ENCODE peak calls at places on chromosomes 13 and 19, in seven cellular contexts. One of them, this sample, is unnamed.

GRCh38 chr13:100440756-100441421 is 147.7 kb downstream of the GGACT start:
- DNase-seq in NCI-H2029: no peak
- DNase-seq in ELR: peak
- DNase-seq in Daoy: no peak
- DNase-seq in HFFc6: peak
- DNase-seq in stimulated activated CD4-positive, alpha-beta T cell treated with anti-CD3 and anti-CD28 coated beads, TNF-alpha, amount 100 ng/mL, for 48 hours: no peak
- DNase-seq in GM12891: no peak
- DNase-seq in this sample: no peak

GRCh38 chr19:35153701-35154534 is 617 bp upstream of the FXYD5 start:
- DNase-seq in NCI-H2029: no peak
- DNase-seq in ELR: peak
- DNase-seq in Daoy: peak
- DNase-seq in HFFc6: no peak
- DNase-seq in stimulated activated CD4-positive, alpha-beta T cell treated with anti-CD3 and anti-CD28 coated beads, TNF-alpha, amount 100 ng/mL, for 48 hours: peak
- DNase-seq in GM12891: peak
- DNase-seq in this sample: no peak

GRCh38 chr13:32917504-32917903 is 98.7 kb upstream of the KL start:
- DNase-seq in NCI-H2029: no peak
- DNase-seq in ELR: peak
- DNase-seq in Daoy: no peak
- DNase-seq in HFFc6: no peak
- DNase-seq in stimulated activated CD4-positive, alpha-beta T cell treated with anti-CD3 and anti-CD28 coated beads, TNF-alpha, amount 100 ng/mL, for 48 hours: no peak
- DNase-seq in GM12891: peak
- DNase-seq in this sample: no peak

GRCh38 chr19:1271528-1272422 is 2.6 kb downstream of the CIRBP start:
- DNase-seq in NCI-H2029: no peak
- DNase-seq in ELR: no peak
- DNase-seq in Daoy: no peak
- DNase-seq in HFFc6: no peak
- DNase-seq in stimulated activated CD4-positive, alpha-beta T cell treated with anti-CD3 and anti-CD28 coated beads, TNF-alpha, amount 100 ng/mL, for 48 hours: no peak
- DNase-seq in GM12891: no peak
- DNase-seq in this sample: no peak

GRCh38 chr13:68375004-68375403 is 1144.9 kb upstream of the PCDH9 start:
- DNase-seq in NCI-H2029: no peak
- DNase-seq in ELR: no peak
- DNase-seq in Daoy: no peak
- DNase-seq in HFFc6: no peak
- DNase-seq in stimulated activated CD4-positive, alpha-beta T cell treated with anti-CD3 and anti-CD28 coated beads, TNF-alpha, amount 100 ng/mL, for 48 hours: no peak
- DNase-seq in GM12891: no peak
- DNase-seq in this sample: no peak

GRCh38 chr19:5580116-5580515 is 12.4 kb upstream of the TINCR start:
- DNase-seq in NCI-H2029: peak
- DNase-seq in ELR: no peak
- DNase-seq in Daoy: no peak
- DNase-seq in HFFc6: no peak
- DNase-seq in stimulated activated CD4-positive, alpha-beta T cell treated with anti-CD3 and anti-CD28 coated beads, TNF-alpha, amount 100 ng/mL, for 48 hours: no peak
- DNase-seq in GM12891: no peak
- DNase-seq in this sample: no peak

GRCh38 chr19:6543866-6544347 is 13.1 kb downstream of the TNFSF9 start:
- DNase-seq in NCI-H2029: no peak
- DNase-seq in ELR: no peak
- DNase-seq in Daoy: no peak
- DNase-seq in HFFc6: no peak
- DNase-seq in stimulated activated CD4-positive, alpha-beta T cell treated with anti-CD3 and anti-CD28 coated beads, TNF-alpha, amount 100 ng/mL, for 48 hours: no peak
- DNase-seq in GM12891: no peak
- DNase-seq in this sample: no peak

GRCh38 chr19:6464070-6464873 is at the start of gene CRB3:
- DNase-seq in NCI-H2029: peak
- DNase-seq in ELR: no peak
- DNase-seq in Daoy: no peak
- DNase-seq in HFFc6: no peak
- DNase-seq in stimulated activated CD4-positive, alpha-beta T cell treated with anti-CD3 and anti-CD28 coated beads, TNF-alpha, amount 100 ng/mL, for 48 hours: no peak
- DNase-seq in GM12891: no peak
- DNase-seq in this sample: no peak

GRCh38 chr13:35388456-35388855 is 88.0 kb downstream of the MAB21L1 start:
- DNase-seq in NCI-H2029: no peak
- DNase-seq in ELR: no peak
- DNase-seq in Daoy: no peak
- DNase-seq in HFFc6: no peak
- DNase-seq in stimulated activated CD4-positive, alpha-beta T cell treated with anti-CD3 and anti-CD28 coated beads, TNF-alpha, amount 100 ng/mL, for 48 hours: no peak
- DNase-seq in GM12891: no peak
- DNase-seq in this sample: no peak

GRCh38 chr19:39303373-39304184 is 7.4 kb downstream of the IFNL1 start:
- DNase-seq in NCI-H2029: no peak
- DNase-seq in ELR: no peak
- DNase-seq in Daoy: no peak
- DNase-seq in HFFc6: no peak
- DNase-seq in stimulated activated CD4-positive, alpha-beta T cell treated with anti-CD3 and anti-CD28 coated beads, TNF-alpha, amount 100 ng/mL, for 48 hours: no peak
- DNase-seq in GM12891: no peak
- DNase-seq in this sample: no peak

GRCh38 chr13:44385847-44386246 is 12.2 kb downstream of the SERP2 start:
- DNase-seq in NCI-H2029: no peak
- DNase-seq in ELR: no peak
- DNase-seq in Daoy: no peak
- DNase-seq in HFFc6: no peak
- DNase-seq in stimulated activated CD4-positive, alpha-beta T cell treated with anti-CD3 and anti-CD28 coated beads, TNF-alpha, amount 100 ng/mL, for 48 hours: no peak
- DNase-seq in GM12891: no peak
- DNase-seq in this sample: no peak

GRCh38 chr13:79171131-79172061 is 234.7 kb downstream of the RBM26 start:
- DNase-seq in NCI-H2029: no peak
- DNase-seq in ELR: no peak
- DNase-seq in Daoy: no peak
- DNase-seq in HFFc6: no peak
- DNase-seq in stimulated activated CD4-positive, alpha-beta T cell treated with anti-CD3 and anti-CD28 coated beads, TNF-alpha, amount 100 ng/mL, for 48 hours: no peak
- DNase-seq in GM12891: no peak
- DNase-seq in this sample: no peak

GRCh38 chr19:13817615-13818371 is 22.6 kb downstream of the ZSWIM4 start:
- DNase-seq in NCI-H2029: peak
- DNase-seq in ELR: no peak
- DNase-seq in Daoy: no peak
- DNase-seq in HFFc6: no peak
- DNase-seq in stimulated activated CD4-positive, alpha-beta T cell treated with anti-CD3 and anti-CD28 coated beads, TNF-alpha, amount 100 ng/mL, for 48 hours: no peak
- DNase-seq in GM12891: no peak
- DNase-seq in this sample: no peak

GRCh38 chr19:843180-843835 is 2.5 kb downstream of the PRTN3 start:
- DNase-seq in NCI-H2029: no peak
- DNase-seq in ELR: no peak
- DNase-seq in Daoy: peak
- DNase-seq in HFFc6: no peak
- DNase-seq in stimulated activated CD4-positive, alpha-beta T cell treated with anti-CD3 and anti-CD28 coated beads, TNF-alpha, amount 100 ng/mL, for 48 hours: no peak
- DNase-seq in GM12891: no peak
- DNase-seq in this sample: no peak

GRCh38 chr19:48506138-48506733 is 5.4 kb downstream of the LMTK3 start:
- DNase-seq in NCI-H2029: peak
- DNase-seq in ELR: peak
- DNase-seq in Daoy: no peak
- DNase-seq in HFFc6: peak
- DNase-seq in stimulated activated CD4-positive, alpha-beta T cell treated with anti-CD3 and anti-CD28 coated beads, TNF-alpha, amount 100 ng/mL, for 48 hours: no peak
- DNase-seq in GM12891: no peak
- DNase-seq in this sample: no peak

GRCh38 chr19:16371540-16371986 is 46.9 kb downstream of the KLF2 start:
- DNase-seq in NCI-H2029: no peak
- DNase-seq in ELR: no peak
- DNase-seq in Daoy: no peak
- DNase-seq in HFFc6: no peak
- DNase-seq in stimulated activated CD4-positive, alpha-beta T cell treated with anti-CD3 and anti-CD28 coated beads, TNF-alpha, amount 100 ng/mL, for 48 hours: peak
- DNase-seq in GM12891: peak
- DNase-seq in this sample: no peak

GRCh38 chr19:49570138-49570856 is 10.1 kb downstream of the NOSIP start:
- DNase-seq in NCI-H2029: peak
- DNase-seq in ELR: peak
- DNase-seq in Daoy: peak
- DNase-seq in HFFc6: peak
- DNase-seq in stimulated activated CD4-positive, alpha-beta T cell treated with anti-CD3 and anti-CD28 coated beads, TNF-alpha, amount 100 ng/mL, for 48 hours: no peak
- DNase-seq in GM12891: peak
- DNase-seq in this sample: no peak

GRCh38 chr13:60396783-60397692 is at the start of gene TDRD3:
- DNase-seq in NCI-H2029: peak
- DNase-seq in ELR: peak
- DNase-seq in Daoy: peak
- DNase-seq in HFFc6: peak
- DNase-seq in stimulated activated CD4-positive, alpha-beta T cell treated with anti-CD3 and anti-CD28 coated beads, TNF-alpha, amount 100 ng/mL, for 48 hours: peak
- DNase-seq in GM12891: peak
- DNase-seq in this sample: peak

GRCh38 chr13:35926859-35927530 is 204.2 kb downstream of the DCLK1 start:
- DNase-seq in NCI-H2029: no peak
- DNase-seq in ELR: peak
- DNase-seq in Daoy: peak
- DNase-seq in HFFc6: peak
- DNase-seq in stimulated activated CD4-positive, alpha-beta T cell treated with anti-CD3 and anti-CD28 coated beads, TNF-alpha, amount 100 ng/mL, for 48 hours: no peak
- DNase-seq in GM12891: no peak
- DNase-seq in this sample: no peak

GRCh38 chr19:19463348-19464117 is 51.8 kb downstream of the TSSK6 start:
- DNase-seq in NCI-H2029: no peak
- DNase-seq in ELR: peak
- DNase-seq in Daoy: no peak
- DNase-seq in HFFc6: peak
- DNase-seq in stimulated activated CD4-positive, alpha-beta T cell treated with anti-CD3 and anti-CD28 coated beads, TNF-alpha, amount 100 ng/mL, for 48 hours: no peak
- DNase-seq in GM12891: no peak
- DNase-seq in this sample: no peak